ENCODE peak calls at places on chromosomes 16 and 17, in seven cellular contexts. K is H9, E is mesendoderm, I is trophoblast cell, V is H1, R is neuronal stem cell, D is mesenchymal stem cell. H is an unnamed sample.

GRCh38 chr17:19502517-19502916 is 31.1 kb upstream of the SLC47A1 start:
- DNase-seq in K (no peak), D (no peak), I (no peak), R (no peak), E (no peak), V (no peak), H (no peak)

GRCh38 chr17:15662726-15663125 is 21.4 kb downstream of the TRIM16 start:
- DNase-seq in D (no peak), E (no peak), V (no peak), I (peak), R (no peak), K (no peak), H (no peak)

GRCh38 chr17:57915980-57916757 is 39.0 kb downstream of the CUEDC1 start:
- DNase-seq in D (no peak), V (no peak), E (peak), I (no peak), K (peak), R (peak), H (peak)

GRCh38 chr17:1714980-1715802 is 5.0 kb upstream of the TLCD2 start:
- DNase-seq in R (no peak), K (peak), D (peak), V (no peak), E (peak), I (peak), H (peak)

GRCh38 chr16:84518804-84519341 is 14.4 kb upstream of the MEAK7 start:
- DNase-seq in I (peak), E (no peak), R (no peak), D (no peak), V (no peak), K (no peak), H (no peak)

GRCh38 chr17:17749921-17750320 is 68.7 kb downstream of the RAI1 start:
- DNase-seq in V (peak), D (peak), I (peak), R (peak), E (peak), K (peak), H (peak)

GRCh38 chr17:8791910-8792270 is 7.3 kb downstream of the MFSD6L start:
- DNase-seq in V (no peak), E (peak), K (peak), I (peak), R (no peak), D (peak), H (peak)

GRCh38 chr17:46092996-46093395 is 93.9 kb downstream of the STH start:
- DNase-seq in K (no peak), R (no peak), I (no peak), D (no peak), E (no peak), V (no peak), H (peak)

DNA sequence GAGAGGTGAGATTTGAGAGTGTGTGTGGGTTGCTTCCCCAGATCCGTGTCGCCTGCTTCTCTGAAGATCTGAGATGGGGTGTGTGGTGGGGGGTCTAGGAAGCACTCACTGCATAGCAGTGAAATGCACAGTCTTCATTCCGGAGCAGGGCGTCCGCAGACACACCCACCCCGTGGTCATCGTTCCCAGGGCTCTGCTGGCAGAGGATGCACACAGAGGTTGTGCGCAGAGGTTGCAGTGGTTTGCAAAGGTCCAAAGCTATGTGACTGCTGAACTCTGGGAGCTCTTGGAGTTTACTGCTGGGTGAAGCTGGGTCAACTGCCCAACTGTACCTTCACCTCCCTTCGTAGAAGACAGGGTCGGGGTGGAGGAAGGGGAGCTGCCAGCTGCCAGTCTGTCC is 135.3 kb downstream of the SNX29 start:
- DNase-seq in V (no peak), E (no peak), R (no peak), D (no peak), I (no peak), K (no peak), H (no peak)
- H2BK120ac ChIP-seq in V (no peak), E (no peak), R (no peak), D (no peak), I (no peak), K (no peak), H (no peak)

GRCh38 chr17:73625975-73626706 is 18.1 kb downstream of the SDK2 start:
- DNase-seq in D (no peak), R (no peak), K (no peak), E (peak), V (no peak), I (peak), H (no peak)
- H2BK120ac ChIP-seq in D (no peak), R (no peak), K (no peak), E (no peak), V (no peak), I (peak), H (no peak)

GRCh38 chr17:6077746-6078145 is 7.6 kb downstream of the WSCD1 start:
- DNase-seq in R (peak), I (no peak), K (no peak), E (no peak), V (no peak), D (no peak), H (no peak)

GRCh38 chr17:6072611-6073010 is 2.4 kb downstream of the WSCD1 start:
- DNase-seq in E (no peak), K (no peak), D (no peak), I (no peak), V (no peak), R (no peak), H (no peak)

GRCh38 chr17:6075845-6076244 is 5.7 kb downstream of the WSCD1 start:
- DNase-seq in V (no peak), K (no peak), E (no peak), R (no peak), I (no peak), D (no peak), H (no peak)

GRCh38 chr17:6073620-6074019 is 3.4 kb downstream of the WSCD1 start:
- DNase-seq in D (no peak), E (no peak), I (no peak), K (no peak), V (no peak), R (no peak), H (no peak)

DNA sequence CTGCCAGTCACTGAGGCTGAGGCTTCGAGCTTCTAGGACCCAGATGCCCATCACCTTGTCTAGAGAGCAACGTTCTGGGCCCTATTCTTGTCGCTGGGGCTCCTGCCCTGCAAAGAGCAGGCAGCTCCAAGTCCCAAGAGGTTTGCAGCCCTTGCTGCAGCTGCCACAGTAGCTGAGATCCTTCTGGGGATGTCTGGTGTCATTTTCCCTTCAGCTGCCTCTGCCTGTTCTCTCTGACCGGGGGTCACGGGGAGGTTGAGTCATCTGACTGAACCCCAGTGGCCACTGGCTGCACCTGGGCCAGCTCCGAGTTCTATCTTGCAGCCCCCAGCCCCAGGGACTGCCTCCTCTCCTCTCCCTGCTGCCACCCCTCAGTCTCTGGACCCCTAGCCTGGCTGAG is 4.9 kb downstream of the WSCD1 start:
- DNase-seq in K (no peak), R (no peak), I (no peak), V (no peak), D (no peak), E (no peak), H (no peak)
- H2BK120ac ChIP-seq in K (no peak), R (no peak), I (no peak), V (no peak), D (no peak), E (no peak), H (no peak)

DNA sequence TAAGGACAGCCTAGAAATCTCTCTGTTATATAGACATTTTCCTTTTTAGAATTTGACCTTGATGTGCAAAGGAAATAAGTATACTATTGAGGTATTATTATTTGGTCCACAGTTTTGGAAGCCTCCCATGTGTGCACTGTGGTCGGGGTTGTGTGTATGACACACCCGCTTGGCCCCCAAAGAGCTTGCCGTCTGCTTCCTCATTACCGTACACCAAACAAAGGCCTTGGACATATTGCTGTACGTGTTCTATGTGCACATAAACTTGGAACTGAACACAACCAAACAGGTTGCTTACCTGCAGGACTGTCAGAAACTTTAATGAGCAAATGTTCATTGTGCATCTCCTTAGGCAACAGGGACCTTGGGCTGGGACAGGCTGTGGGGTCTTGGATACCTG is 38.2 kb downstream of the METRNL start:
- DNase-seq in R (no peak), D (no peak), V (no peak), K (no peak), E (no peak), I (no peak), H (no peak)
- H2BK120ac ChIP-seq in R (no peak), D (no peak), V (no peak), K (no peak), E (no peak), I (no peak), H (no peak)

GRCh38 chr16:4734063-4734729 is at the start of the genes ANKS3 and DNAAF8:
- DNase-seq in I (peak), K (peak), V (peak), R (peak), D (peak), E (peak), H (peak)
- H2BK120ac ChIP-seq in I (peak), K (no peak), V (no peak), R (no peak), D (peak), E (no peak), H (no peak)

DNA sequence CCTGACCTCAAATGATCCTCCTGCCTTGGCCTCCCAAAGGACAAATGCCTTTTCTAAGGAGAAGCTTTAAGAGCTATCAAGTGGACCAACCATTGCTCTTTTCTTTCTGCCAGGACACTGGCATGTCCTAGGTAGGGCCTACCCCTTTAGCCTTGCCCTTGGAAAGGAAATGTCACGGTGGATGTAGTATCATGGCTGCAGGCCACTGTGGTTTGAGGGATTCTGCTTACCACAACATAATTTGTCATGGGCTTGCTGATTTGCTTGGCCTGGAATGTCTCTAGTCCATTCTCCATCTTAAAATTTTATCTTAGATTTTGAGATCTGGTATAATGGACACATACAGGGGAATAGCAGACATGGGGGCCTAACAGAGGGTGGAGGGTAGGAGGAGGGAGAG is 6.0 kb downstream of the KRT20 start:
- DNase-seq in D (no peak), R (no peak), V (no peak), E (no peak), K (no peak), I (no peak), H (no peak)
- H2BK120ac ChIP-seq in D (no peak), R (no peak), V (no peak), E (no peak), K (no peak), I (no peak), H (no peak)

DNA sequence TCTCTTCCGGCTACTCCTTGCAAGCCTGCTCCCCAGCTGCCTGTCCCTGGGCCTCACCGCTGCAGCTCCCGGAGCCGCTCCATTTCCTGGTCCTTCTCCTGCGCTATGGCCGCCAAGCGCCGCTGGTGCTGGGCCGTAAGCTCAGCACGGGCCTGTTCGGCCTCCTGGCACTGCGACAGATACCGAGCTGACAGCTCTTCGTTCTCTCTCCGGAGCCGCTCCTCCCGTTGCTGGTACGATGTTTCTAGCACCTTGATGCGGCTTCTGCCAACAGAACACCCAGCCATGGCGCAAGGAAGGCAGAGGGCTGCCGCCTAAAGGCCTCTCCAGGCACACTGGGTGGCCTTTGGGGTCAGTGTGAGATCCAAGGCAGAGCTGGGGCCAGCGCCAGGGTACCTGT is 14.9 kb upstream of the MRPL38 start:
- DNase-seq in V (no peak), D (no peak), R (no peak), K (no peak), E (no peak), I (no peak), H (no peak)
- H2BK120ac ChIP-seq in V (no peak), D (no peak), R (no peak), K (no peak), E (no peak), I (no peak), H (no peak)